ENCODE peak calls at places on chromosomes 5 and 9, in ten cellular contexts. X is bronchial epithelial cell, T is PC-3, N is H1, L is dorsolateral prefrontal cortex, D is A549, P is astrocyte, K is tibial nerve, V is heart right ventricle, R is BE2C. Z is an unnamed sample.

GRCh38 chr5:9156282-9156681 is 389.6 kb downstream of the SEMA5A start:
- DNase-seq in R (no peak), K (peak), N (peak), P (peak), X (peak), V (no peak), T (peak), L (peak), D (no peak), Z (peak)

GRCh38 chr5:82295959-82296557 is 17.9 kb upstream of the RPS23 start:
- DNase-seq in D (no peak), N (no peak), X (no peak), R (no peak), T (peak), K (no peak), L (no peak), P (no peak), V (no peak), Z (no peak)

GRCh38 chr5:57626703-57627102 is 144.1 kb upstream of the ACTBL2 start:
- DNase-seq in R (no peak), T (no peak), P (peak), D (no peak), K (no peak), N (no peak), X (no peak), L (no peak), V (no peak), Z (no peak)

GRCh38 chr5:132365213-132365612 is 4.3 kb upstream of the SLC22A5 start:
- DNase-seq in X (peak), V (no peak), P (peak), D (peak), L (no peak), T (peak), K (no peak), R (no peak), N (no peak), Z (peak)

GRCh38 chr5:176844706-176845391 is 34.5 kb downstream of the UNC5A start:
- DNase-seq in D (no peak), T (peak), N (no peak), X (no peak), V (no peak), P (no peak), K (no peak), R (peak), L (peak), Z (peak)

GRCh38 chr5:55176176-55176818 is 3.3 kb upstream of the CDC20B start:
- DNase-seq in K (no peak), P (no peak), D (peak), T (peak), X (peak), V (peak), R (peak), L (peak), N (no peak), Z (no peak)

GRCh38 chr5:1921711-1922110 is 39.0 kb upstream of the IRX4 start:
- DNase-seq in K (no peak), X (no peak), R (no peak), V (no peak), P (no peak), D (no peak), N (no peak), L (no peak), T (no peak), Z (no peak)

GRCh38 chr5:79269733-79270166 is 33.8 kb downstream of the JMY start:
- DNase-seq in L (no peak), R (no peak), D (no peak), P (no peak), K (no peak), N (no peak), V (no peak), X (no peak), T (no peak), Z (no peak)

GRCh38 chr5:59798862-59799667 is 94.5 kb downstream of the PDE4D start:
- DNase-seq in X (peak), L (no peak), T (peak), N (no peak), D (no peak), R (no peak), K (no peak), P (peak), V (no peak), Z (peak)

GRCh38 chr5:37133939-37134338 is 115.2 kb downstream of the CPLANE1 start:
- DNase-seq in K (no peak), R (no peak), T (peak), X (peak), P (peak), N (no peak), L (no peak), V (no peak), D (no peak), Z (peak)

GRCh38 chr5:115480900-115481299 is 63.7 kb downstream of the FEM1C start:
- DNase-seq in K (no peak), D (no peak), V (no peak), P (no peak), N (no peak), R (no peak), X (no peak), L (no peak), T (no peak), Z (no peak)

GRCh38 chr5:116394186-116394867 is 180.3 kb downstream of the SEMA6A start:
- DNase-seq in D (no peak), N (no peak), P (no peak), K (no peak), L (no peak), V (no peak), R (no peak), T (no peak), X (no peak), Z (peak)

GRCh38 chr5:25119654-25120053 is 474.9 kb upstream of the CDH10 start:
- DNase-seq in N (no peak), V (no peak), P (peak), T (peak), R (no peak), D (peak), K (no peak), L (no peak), X (peak), Z (peak)

GRCh38 chr9:21966140-21966851 is 27.9 kb downstream of the CDKN2A start:
- DNase-seq in D (no peak), V (no peak), P (no peak), L (no peak), T (no peak), N (no peak), R (no peak), X (no peak), K (no peak), Z (no peak)

GRCh38 chr9:81393985-81394811 is 295.1 kb downstream of the TLE1 start:
- DNase-seq in X (no peak), N (no peak), D (no peak), R (no peak), V (no peak), T (no peak), L (no peak), P (no peak), K (no peak), Z (no peak)

GRCh38 chr9:31144614-31145013 is 1239.8 kb upstream of the ACO1 start:
- DNase-seq in R (no peak), V (no peak), N (no peak), P (no peak), X (peak), L (no peak), T (no peak), K (no peak), D (no peak), Z (no peak)

GRCh38 chr9:127036437-127036836 is 86.0 kb downstream of the ANGPTL2 start:
- DNase-seq in R (no peak), V (no peak), T (no peak), N (no peak), X (no peak), P (no peak), D (no peak), K (no peak), L (no peak), Z (no peak)

GRCh38 chr9:124218438-124219289 is 39.1 kb upstream of the NEK6 start:
- DNase-seq in X (peak), D (peak), R (no peak), T (peak), K (peak), P (peak), L (no peak), N (no peak), V (no peak), Z (peak)

GRCh38 chr5:145280806-145281205 is 554.3 kb downstream of the PRELID2 start:
- DNase-seq in D (no peak), N (no peak), L (no peak), R (no peak), V (no peak), X (no peak), P (no peak), T (no peak), K (no peak), Z (no peak)

GRCh38 chr9:5832093-5832542 is 799 bp downstream of the ERMP1 start:
- DNase-seq in D (peak), T (no peak), K (no peak), V (no peak), X (peak), P (no peak), N (no peak), R (no peak), L (no peak), Z (no peak)

GRCh38 chr5:93585054-93585751 is 2.2 kb downstream of the NR2F1 start:
- DNase-seq in N (no peak), R (peak), X (no peak), L (peak), P (no peak), K (no peak), T (peak), D (no peak), V (no peak), Z (peak)

GRCh38 chr9:116686693-116687073 is 422 bp upstream of the TRIM32 start:
- DNase-seq in P (no peak), X (no peak), T (peak), K (no peak), N (no peak), R (no peak), D (no peak), V (no peak), L (no peak), Z (peak)

GRCh38 chr9:133225171-133226011 is 16.3 kb upstream of the OBP2B start:
- DNase-seq in K (no peak), N (no peak), T (no peak), R (no peak), D (no peak), V (peak), X (no peak), P (no peak), L (no peak), Z (no peak)

GRCh38 chr5:65127181-65127901 is 354.4 kb downstream of the ADAMTS6 start:
- DNase-seq in R (no peak), L (no peak), X (no peak), P (peak), T (no peak), K (no peak), N (no peak), D (no peak), V (no peak), Z (peak)

GRCh38 chr5:42495908-42496307 is 72.7 kb downstream of the GHR start:
- DNase-seq in K (no peak), D (no peak), V (no peak), L (no peak), R (no peak), N (no peak), X (peak), P (no peak), T (peak), Z (no peak)

GRCh38 chr5:59066367-59067163 is 483.7 kb downstream of the RAB3C start:
- DNase-seq in L (no peak), R (no peak), D (no peak), N (no peak), T (peak), X (peak), K (no peak), P (peak), V (no peak), Z (peak)

GRCh38 chr5:37875051-37875787 is 35.4 kb upstream of the GDNF start:
- DNase-seq in L (no peak), V (no peak), T (peak), P (peak), R (no peak), K (no peak), N (no peak), X (peak), D (no peak), Z (peak)

GRCh38 chr9:138104251-138105122 is 226.9 kb downstream of the CACNA1B start:
- DNase-seq in D (no peak), R (no peak), V (no peak), K (no peak), P (no peak), N (no peak), L (no peak), T (no peak), X (no peak), Z (no peak)

GRCh38 chr9:75891277-75892167 is 1.0 kb downstream of the PCSK5 start:
- DNase-seq in N (no peak), V (peak), X (no peak), D (peak), T (no peak), R (peak), K (peak), L (no peak), P (peak), Z (peak)

GRCh38 chr5:109965634-109966033 is 275.9 kb downstream of the MAN2A1 start:
- DNase-seq in T (no peak), R (no peak), K (no peak), D (no peak), L (no peak), X (no peak), P (no peak), N (no peak), V (no peak), Z (no peak)

GRCh38 chr5:24110019-24110615 is 534.7 kb downstream of the CDH10 start:
- DNase-seq in R (no peak), V (no peak), P (peak), N (no peak), K (no peak), D (peak), L (no peak), T (peak), X (peak), Z (peak)
- TF ChIP-seq CTCF in R (peak), V (peak), P (peak), N (peak), K (no peak), D (peak), L (peak), T (peak), X (peak), Z (peak)

GRCh38 chr9:2691626-2692025 is 25.7 kb upstream of the KCNV2 start:
- DNase-seq in L (no peak), K (no peak), T (no peak), X (no peak), R (no peak), V (no peak), D (no peak), P (no peak), N (no peak), Z (peak)
- H3K4me3 ChIP-seq in L (no peak), K (no peak), T (no peak), X (no peak), R (no peak), V (no peak), D (no peak), P (no peak), N (no peak), Z (no peak)

DNA sequence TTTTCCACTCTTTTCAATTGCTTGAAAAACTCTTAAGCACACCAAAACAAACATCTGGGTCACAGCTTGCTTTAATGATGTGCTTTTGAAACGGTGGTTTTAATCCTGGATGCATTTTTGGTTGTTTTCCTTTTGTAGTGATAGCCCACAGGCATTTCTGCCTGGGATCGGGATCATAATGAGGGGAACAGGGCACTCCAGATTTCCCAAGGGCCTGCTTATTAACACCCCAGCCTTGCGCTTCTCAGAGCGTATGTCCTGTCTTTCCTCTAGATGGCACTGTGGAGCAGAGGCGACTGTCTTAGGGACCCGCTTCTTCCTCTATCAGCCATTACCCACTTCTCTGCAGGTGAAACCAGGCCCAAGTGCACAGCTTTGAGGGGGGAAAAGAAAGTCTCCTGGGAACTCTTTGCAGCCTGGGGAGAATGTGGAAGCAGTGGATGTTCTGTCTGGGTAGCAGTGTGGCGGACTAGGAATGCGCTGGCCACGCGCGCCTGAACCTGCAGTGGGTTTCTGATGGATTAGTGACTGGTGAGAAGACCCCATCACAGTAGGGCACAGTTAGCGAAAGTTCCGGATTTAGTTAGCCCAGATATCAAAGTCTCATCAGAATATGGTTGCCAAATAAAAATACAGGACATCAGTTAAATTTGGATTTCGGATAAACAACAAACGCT is 190.1 kb downstream of the GNA14 start:
- DNase-seq in N (no peak), X (peak), V (no peak), R (peak), D (peak), L (peak), P (peak), T (peak), K (peak), Z (peak)
- TF ChIP-seq CTCF in N (peak), X (peak), V (peak), R (peak), D (peak), L (peak), P (peak), T (peak), K (peak), Z (peak)

GRCh38 chr5:141483842-141484241 is 988 bp upstream of the PCDHGC4 start:
- DNase-seq in P (no peak), N (no peak), R (no peak), L (no peak), X (no peak), T (no peak), V (no peak), K (no peak), D (no peak), Z (no peak)
- H3K4me3 ChIP-seq in P (no peak), N (peak), R (peak), L (no peak), X (no peak), T (no peak), V (no peak), K (no peak), D (no peak), Z (no peak)

DNA sequence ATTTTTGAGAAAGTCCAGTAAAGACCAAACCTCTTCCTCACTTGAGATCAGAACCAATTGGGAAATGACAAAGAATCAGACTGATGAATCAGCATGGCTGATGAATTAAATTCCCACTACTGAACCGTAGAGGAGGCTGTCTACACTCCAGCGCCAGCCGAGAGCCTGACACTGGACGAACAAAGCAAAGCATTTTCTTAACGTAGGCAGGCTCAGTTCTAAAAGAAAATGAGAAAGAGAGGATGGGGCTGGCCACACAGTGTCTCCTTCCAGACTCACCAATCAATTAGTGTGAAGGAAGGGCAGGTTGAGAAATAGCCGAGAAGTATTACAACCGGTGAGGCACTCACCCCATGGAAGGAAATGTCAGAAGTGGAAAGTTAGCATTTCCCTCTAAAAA is 49.4 kb downstream of the ITGA1 start:
- DNase-seq in X (no peak), L (no peak), P (peak), N (no peak), D (no peak), K (no peak), T (no peak), R (peak), V (no peak), Z (no peak)
- TF ChIP-seq CTCF in X (no peak), L (no peak), P (peak), N (no peak), D (no peak), K (peak), T (no peak), R (peak), V (peak), Z (no peak)

GRCh38 chr5:124661317-124662141 is 84.9 kb downstream of the ZNF608 start:
- DNase-seq in L (no peak), V (no peak), P (peak), K (no peak), T (peak), X (peak), N (peak), R (peak), D (peak), Z (peak)
- H3K4me3 ChIP-seq in L (no peak), V (no peak), P (peak), K (no peak), T (peak), X (no peak), N (no peak), R (no peak), D (peak), Z (no peak)

GRCh38 chr9:120875954-120876841 is 790 bp downstream of the PHF19 start:
- DNase-seq in N (peak), R (peak), P (peak), D (peak), L (peak), V (peak), X (peak), T (peak), K (peak), Z (peak)
- TF ChIP-seq CTCF in N (no peak), R (peak), P (no peak), D (no peak), L (no peak), V (no peak), X (no peak), T (no peak), K (no peak), Z (no peak)

GRCh38 chr9:131546336-131547084 is 1.2 kb downstream of the PRRT1B start:
- DNase-seq in K (no peak), V (no peak), D (peak), L (no peak), R (peak), N (no peak), X (no peak), T (peak), P (no peak), Z (no peak)
- H3K4me3 ChIP-seq in K (no peak), V (peak), D (peak), L (no peak), R (peak), N (peak), X (no peak), T (peak), P (peak), Z (peak)